ENCODE peak calls at places on chromosomes 16 and 17, in nine cellular contexts. G is tibial nerve; N is K562; X is SJCRH30; P is IMR-90; D is neural progenitor cell; Z is body of pancreas; F is CD4-positive, alpha-beta memory T cell; W is aorta. U is an unnamed sample. For H3K9me3, H3K36me3 and H3K4me1, the result is how much of the 10 kb centered on the place peaks cover.

GRCh38 chr16:69814561-69814960 is 52.4 kb downstream of the WWP2 start:
- DNase-seq in G (no peak), N (no peak), X (no peak), P (no peak), D (no peak), Z (peak), F (no peak), W (no peak), U (no peak)

GRCh38 chr17:80279895-80280294 is 19.2 kb downstream of the RNF213 start:
- DNase-seq in G (no peak), N (no peak), X (no peak), P (peak), D (no peak), Z (no peak), F (no peak), W (peak), U (no peak)

GRCh38 chr16:52552643-52553042 is 5.7 kb upstream of the TOX3 start:
- DNase-seq in G (no peak), N (no peak), X (no peak), P (no peak), D (no peak), Z (no peak), F (no peak), W (no peak), U (no peak)

GRCh38 chr17:4332296-4332970 is 34.0 kb downstream of the UBE2G1 start:
- DNase-seq in G (no peak), N (no peak), X (no peak), P (peak), D (peak), Z (no peak), F (no peak), W (no peak), U (no peak)

GRCh38 chr16:24838554-24839266 is 7.1 kb upstream of the SLC5A11 start:
- DNase-seq in G (peak), N (peak), X (no peak), P (peak), D (no peak), Z (peak), F (no peak), W (no peak), U (no peak)

GRCh38 chr16:20064931-20065330 is 8.8 kb downstream of the GPR139 start:
- DNase-seq in G (no peak), N (no peak), X (no peak), P (no peak), D (no peak), Z (no peak), F (no peak), W (no peak), U (no peak)

GRCh38 chr16:12580809-12581208 is 222.9 kb downstream of the CPPED1 start:
- DNase-seq in G (no peak), N (no peak), X (no peak), P (no peak), D (no peak), Z (no peak), F (no peak), W (no peak), U (no peak)

GRCh38 chr17:68972119-68972704 is 17.0 kb upstream of the ABCA8 start:
- DNase-seq in G (peak), N (peak), X (no peak), P (peak), D (peak), Z (no peak), F (no peak), W (no peak), U (no peak)

GRCh38 chr17:40726919-40727318 is 23.4 kb upstream of the KRT24 start:
- DNase-seq in G (no peak), N (no peak), X (no peak), P (peak), D (peak), Z (no peak), F (peak), W (no peak), U (no peak)

GRCh38 chr16:23803591-23804123 is 32.1 kb upstream of the PRKCB start:
- DNase-seq in G (peak), N (peak), X (peak), P (peak), D (peak), Z (peak), F (peak), W (peak), U (peak)

GRCh38 chr16:56861092-56861610 is 3.9 kb upstream of the SLC12A3 start:
- DNase-seq in G (no peak), N (no peak), X (peak), P (no peak), D (peak), Z (peak), F (no peak), W (no peak), U (no peak)

GRCh38 chr16:31253642-31254045 is 6.1 kb upstream of the ITGAM start:
- DNase-seq in G (peak), N (peak), X (no peak), P (no peak), D (no peak), Z (no peak), F (no peak), W (peak), U (no peak)

GRCh38 chr16:30457256-30457655 is 11.6 kb upstream of the SEPHS2 start:
- DNase-seq in G (no peak), N (no peak), X (no peak), P (no peak), D (no peak), Z (no peak), F (no peak), W (no peak), U (no peak)

GRCh38 chr17:691423-691822 is 23.2 kb downstream of the VPS53 start:
- DNase-seq in G (no peak), N (no peak), X (no peak), P (peak), D (no peak), Z (no peak), F (no peak), W (no peak), U (no peak)

GRCh38 chr17:58487589-58488427 is at the start of gene HSF5:
- DNase-seq in G (no peak), N (no peak), X (no peak), P (no peak), D (no peak), Z (no peak), F (peak), W (peak), U (peak)

GRCh38 chr16:59213952-59214351 is 479.8 kb upstream of the GOT2 start:
- DNase-seq in G (no peak), N (no peak), X (no peak), P (no peak), D (no peak), Z (no peak), F (no peak), W (no peak), U (no peak)

GRCh38 chr16:67723940-67724339 is 4.8 kb upstream of the GFOD2 start:
- DNase-seq in G (no peak), N (no peak), X (no peak), P (no peak), D (no peak), Z (no peak), F (no peak), W (no peak), U (no peak)

GRCh38 chr16:57475711-57476339 is 10.5 kb downstream of the DOK4 start:
- DNase-seq in G (no peak), N (peak), X (peak), P (peak), D (peak), Z (no peak), F (peak), W (no peak), U (peak)

GRCh38 chr17:76417499-76418143 is 33.2 kb downstream of the SPHK1 start:
- DNase-seq in G (no peak), N (peak), X (peak), P (no peak), D (no peak), Z (peak), F (no peak), W (no peak), U (no peak)

GRCh38 chr17:32998893-32999240 is 7.2 kb downstream of the SPACA3 start:
- DNase-seq in G (no peak), N (no peak), X (no peak), P (peak), D (no peak), Z (no peak), F (no peak), W (no peak), U (no peak)

GRCh38 chr17:48593126-48593829 is at the start of gene HOXB5:
- DNase-seq in G (no peak), N (no peak), X (no peak), P (peak), D (no peak), Z (no peak), F (no peak), W (no peak), U (no peak)

GRCh38 chr17:20179031-20179430 is 169.9 kb downstream of the SPECC1 start:
- DNase-seq in G (no peak), N (no peak), X (no peak), P (no peak), D (no peak), Z (no peak), F (no peak), W (no peak), U (no peak)

GRCh38 chr16:35685085-35685484 is 2225.7 kb downstream of the TP53TG3F start:
- DNase-seq in G (no peak), N (no peak), X (no peak), P (no peak), D (no peak), Z (no peak), F (no peak), W (no peak), U (no peak)
- H3K9me3 ChIP-seq in G (under half), N (under half), X (under half), P (under half), D (under half), Z (under half), F (under half), W (under half), U (under half)

GRCh38 chr16:75628351-75628750 is 5.3 kb upstream of the ADAT1 start:
- DNase-seq in G (no peak), N (no peak), X (no peak), P (no peak), D (no peak), Z (no peak), F (no peak), W (no peak), U (no peak)

GRCh38 chr16:75627856-75628255 is 4.8 kb upstream of the ADAT1 start:
- DNase-seq in G (no peak), N (no peak), X (no peak), P (peak), D (no peak), Z (no peak), F (peak), W (no peak), U (no peak)

GRCh38 chr16:75629132-75629531 is 6.1 kb upstream of the ADAT1 start:
- DNase-seq in G (no peak), N (no peak), X (no peak), P (no peak), D (no peak), Z (no peak), F (no peak), W (no peak), U (no peak)

GRCh38 chr16:75632857-75633256 is 9.8 kb upstream of the ADAT1 start:
- DNase-seq in G (no peak), N (no peak), X (no peak), P (no peak), D (no peak), Z (no peak), F (no peak), W (no peak), U (no peak)
- H3K36me3 ChIP-seq in G (under half), N (half or more), X (half or more), P (half or more), D (under half), Z (half or more), F (half or more), W (under half), U (under half)

GRCh38 chr16:66516808-66517585 is 32.9 kb downstream of the TK2 start:
- DNase-seq in G (peak), N (peak), X (peak), P (peak), D (peak), Z (peak), F (peak), W (peak), U (no peak)

GRCh38 chr16:66517586-66518263 is 32.2 kb downstream of the TK2 start:
- DNase-seq in G (no peak), N (no peak), X (no peak), P (no peak), D (no peak), Z (no peak), F (no peak), W (peak), U (no peak)

GRCh38 chr16:66515543-66516171 is 34.3 kb downstream of the TK2 start:
- DNase-seq in G (no peak), N (peak), X (no peak), P (peak), D (no peak), Z (no peak), F (no peak), W (peak), U (no peak)

GRCh38 chr16:66519482-66519881 is 30.4 kb downstream of the TK2 start:
- DNase-seq in G (no peak), N (no peak), X (no peak), P (no peak), D (no peak), Z (no peak), F (no peak), W (no peak), U (no peak)

GRCh38 chr16:66516172-66516807 is 33.6 kb downstream of the TK2 start:
- DNase-seq in G (no peak), N (no peak), X (no peak), P (no peak), D (no peak), Z (no peak), F (no peak), W (peak), U (no peak)
- H3K4me1 ChIP-seq in G (half or more), N (under half), X (under half), P (under half), D (under half), Z (half or more), F (half or more), W (under half), U (under half)

DNA sequence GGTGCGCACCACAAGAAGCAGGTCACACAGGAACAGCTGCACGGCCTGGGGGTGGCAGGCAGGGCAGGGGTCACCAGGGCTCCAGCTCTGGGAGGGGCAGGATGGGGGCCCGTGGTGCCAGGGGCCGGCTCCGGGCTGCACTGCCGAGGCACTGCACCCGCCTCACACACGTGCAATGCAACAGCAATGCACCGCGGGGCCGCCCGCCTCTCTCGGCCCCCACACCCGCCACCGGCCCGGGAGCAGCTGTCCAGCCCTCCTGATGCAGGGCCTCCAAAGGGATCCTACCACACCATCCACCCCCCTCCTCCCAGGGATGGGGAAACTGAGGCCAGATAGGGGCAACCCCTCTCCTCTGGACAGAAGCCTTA is 23.1 kb downstream of the SREBF1 start:
- DNase-seq in G (no peak), N (no peak), X (no peak), P (no peak), D (no peak), Z (no peak), F (no peak), W (no peak), U (no peak)
- H3K9me3 ChIP-seq in G (under half), N (under half), X (under half), P (under half), D (under half), Z (under half), F (under half), W (under half), U (under half)

GRCh38 chr17:18099516-18099915 is 9.0 kb upstream of the MYO15A start:
- DNase-seq in G (no peak), N (no peak), X (no peak), P (no peak), D (no peak), Z (no peak), F (no peak), W (no peak), U (no peak)
- H3K36me3 ChIP-seq in G (under half), N (half or more), X (under half), P (half or more), D (under half), Z (under half), F (under half), W (under half), U (half or more)

GRCh38 chr16:84953051-84953746 is 58.1 kb downstream of the ZDHHC7 start:
- DNase-seq in G (no peak), N (no peak), X (no peak), P (no peak), D (peak), Z (no peak), F (no peak), W (no peak), U (no peak)
- H3K4me1 ChIP-seq in G (under half), N (half or more), X (under half), P (under half), D (under half), Z (under half), F (under half), W (under half), U (under half)

GRCh38 chr16:60485877-60486489 is 1550.3 kb downstream of the CDH8 start:
- DNase-seq in G (no peak), N (no peak), X (no peak), P (no peak), D (no peak), Z (no peak), F (no peak), W (no peak), U (no peak)
- H3K9me3 ChIP-seq in G (under half), N (under half), X (under half), P (under half), D (under half), Z (under half), F (under half), W (under half), U (under half)

GRCh38 chr17:67164298-67164697 is 80.7 kb downstream of the HELZ start:
- DNase-seq in G (no peak), N (no peak), X (no peak), P (no peak), D (no peak), Z (no peak), F (no peak), W (no peak), U (no peak)

GRCh38 chr17:67165201-67165600 is 79.8 kb downstream of the HELZ start:
- DNase-seq in G (peak), N (no peak), X (no peak), P (no peak), D (no peak), Z (no peak), F (no peak), W (peak), U (no peak)

GRCh38 chr17:67171560-67171959 is 73.4 kb downstream of the HELZ start:
- DNase-seq in G (no peak), N (no peak), X (no peak), P (no peak), D (no peak), Z (no peak), F (no peak), W (no peak), U (no peak)

GRCh38 chr17:67174190-67174589 is 70.8 kb downstream of the HELZ start:
- DNase-seq in G (no peak), N (no peak), X (no peak), P (no peak), D (no peak), Z (no peak), F (no peak), W (no peak), U (no peak)

GRCh38 chr17:67168485-67168884 is 76.5 kb downstream of the HELZ start:
- DNase-seq in G (no peak), N (no peak), X (no peak), P (no peak), D (no peak), Z (no peak), F (no peak), W (no peak), U (no peak)
- H3K36me3 ChIP-seq in G (under half), N (under half), X (under half), P (under half), D (under half), Z (under half), F (under half), W (under half), U (under half)

DNA sequence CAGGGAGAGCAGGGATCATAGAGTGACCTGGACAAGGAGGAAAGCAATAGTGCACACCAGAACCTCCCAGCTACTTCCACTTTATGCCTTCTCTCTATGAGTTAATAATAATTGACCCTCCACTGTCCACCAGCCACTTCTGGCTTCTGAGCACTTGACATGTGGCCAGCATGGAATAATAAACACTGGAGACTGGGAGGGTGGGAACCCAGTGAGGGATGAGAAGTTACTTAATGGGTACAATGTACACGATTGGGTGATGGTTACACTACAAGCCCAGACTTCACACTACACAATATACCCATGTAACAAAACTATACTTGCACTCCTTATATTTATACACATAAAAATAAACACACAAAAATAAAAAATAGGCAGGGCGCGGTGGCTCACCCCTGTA is 11.4 kb downstream of the CDC42EP4 start:
- DNase-seq in G (no peak), N (no peak), X (no peak), P (no peak), D (no peak), Z (no peak), F (no peak), W (no peak), U (no peak)
- H3K4me1 ChIP-seq in G (half or more), N (under half), X (under half), P (under half), D (under half), Z (half or more), F (under half), W (under half), U (under half)

GRCh38 chr16:64313726-64314125 is 808.1 kb downstream of the CDH11 start:
- DNase-seq in G (no peak), N (no peak), X (no peak), P (no peak), D (no peak), Z (no peak), F (no peak), W (no peak), U (no peak)

GRCh38 chr16:64312292-64312691 is 809.6 kb downstream of the CDH11 start:
- DNase-seq in G (no peak), N (no peak), X (no peak), P (no peak), D (no peak), Z (no peak), F (no peak), W (no peak), U (no peak)

GRCh38 chr16:64321881-64322280 is 800.0 kb downstream of the CDH11 start:
- DNase-seq in G (no peak), N (no peak), X (no peak), P (no peak), D (no peak), Z (no peak), F (no peak), W (no peak), U (no peak)

GRCh38 chr16:64321066-64321465 is 800.8 kb downstream of the CDH11 start:
- DNase-seq in G (no peak), N (no peak), X (no peak), P (no peak), D (no peak), Z (no peak), F (no peak), W (no peak), U (no peak)

DNA sequence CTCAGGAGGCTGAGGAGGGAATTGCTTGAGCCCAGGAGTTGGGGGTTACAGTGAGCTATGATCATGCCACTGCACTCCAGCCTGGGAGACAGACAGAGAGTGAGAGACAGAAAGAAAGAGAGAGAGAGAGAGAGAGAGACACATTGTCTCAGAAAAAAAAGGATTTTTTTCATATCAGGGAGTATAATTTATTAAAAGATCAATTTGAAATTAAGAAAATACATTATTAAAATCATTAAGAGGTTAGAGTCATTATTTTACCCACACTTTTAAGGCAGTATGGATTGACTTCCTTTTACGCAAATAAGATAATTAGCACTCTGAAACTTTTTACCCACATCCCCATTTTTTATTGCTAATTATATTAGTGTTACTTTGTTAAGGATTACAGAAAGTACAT is 804.3 kb downstream of the CDH11 start:
- DNase-seq in G (no peak), N (no peak), X (no peak), P (no peak), D (no peak), Z (no peak), F (no peak), W (no peak), U (no peak)
- H3K9me3 ChIP-seq in G (under half), N (under half), X (under half), P (under half), D (under half), Z (under half), F (under half), W (under half), U (under half)